ENCODE peak calls at places on chromosomes 16 and 17, in five cellular contexts. D is tibial artery, T is AG04449, V is ovary, Z is AG10803. F is an unnamed sample.

GRCh38 chr17:6027342-6028024 is 42.7 kb upstream of the WSCD1 start:
- DNase-seq in T (no peak), D (no peak), Z (no peak), V (no peak), F (no peak)

GRCh38 chr17:79619636-79620206 is 8.9 kb upstream of the RBFOX3 start:
- DNase-seq in T (no peak), V (peak; percentile 16), D (peak; percentile 7), Z (no peak), F (no peak)

GRCh38 chr17:66115246-66115645 is 76.7 kb downstream of the CEP112 start:
- DNase-seq in D (no peak), V (no peak), Z (peak; percentile 66), T (no peak), F (peak; percentile 8)

GRCh38 chr16:2751577-2752034 is 832 bp upstream of the SRRM2 start:
- DNase-seq in V (peak; percentile 65), Z (no peak), T (no peak), D (no peak), F (no peak)

GRCh38 chr16:87710887-87711286 is 54.9 kb downstream of the KLHDC4 start:
- DNase-seq in Z (no peak), D (no peak), T (no peak), V (no peak), F (no peak)

GRCh38 chr17:81119223-81120148 is 45.8 kb upstream of the PVALEF start:
- DNase-seq in D (no peak), Z (peak; percentile 84), V (peak; percentile 84), T (peak; percentile 59), F (peak; percentile 41)

GRCh38 chr16:51876934-51877333 is 670.0 kb downstream of the TOX3 start:
- DNase-seq in D (no peak), Z (peak; percentile 33), T (no peak), V (no peak), F (no peak)

GRCh38 chr16:56321571-56321970 is 103.8 kb downstream of the AMFR start:
- DNase-seq in Z (no peak), T (no peak), V (no peak), D (no peak), F (no peak)

GRCh38 chr17:17712268-17712924 is 31.1 kb downstream of the RAI1 start:
- DNase-seq in T (peak; percentile 69), D (no peak), Z (peak; percentile 88), V (no peak), F (peak; percentile 68)

GRCh38 chr16:48499822-48500440 is 110.0 kb downstream of the N4BP1 start:
- DNase-seq in D (peak; percentile 60), V (peak; percentile 61), Z (peak; percentile 92), T (peak; percentile 84), F (peak; percentile 80)

GRCh38 chr16:53282975-53283946 is 151.0 kb upstream of the RBL2 start:
- DNase-seq in V (no peak), Z (peak; percentile 59), D (no peak), T (no peak), F (peak; percentile 23)

GRCh38 chr17:39903158-39903884 is 15.1 kb downstream of the GSDMB start:
- DNase-seq in Z (peak; percentile 3), T (no peak), D (no peak), V (no peak), F (no peak)
- H3K4me3 ChIP-seq in Z (no peak overlapping the region), T (no peak overlapping the region), D (no peak overlapping the region), V (no peak overlapping the region), F (no peak overlapping the region)

GRCh38 chr17:70169707-70170597 is 620 bp downstream of the KCNJ2 start:
- DNase-seq in Z (peak; percentile 60), T (no peak), D (no peak), V (no peak), F (peak; percentile 18)

GRCh38 chr17:70166571-70166970 is 2.8 kb upstream of the KCNJ2 start:
- DNase-seq in T (no peak), V (no peak), D (no peak), Z (no peak), F (no peak)

GRCh38 chr17:70171159-70171558 is 1.8 kb downstream of the KCNJ2 start:
- DNase-seq in T (no peak), V (no peak), Z (no peak), D (no peak), F (no peak)

GRCh38 chr17:70168979-70169706 is at the start of gene KCNJ2:
- DNase-seq in D (peak; percentile 80), Z (peak; percentile 76), V (peak; percentile 88), T (no peak), F (peak; percentile 4)

GRCh38 chr17:70168044-70168978 is 1.0 kb upstream of the KCNJ2 start:
- DNase-seq in T (peak; percentile 12), V (peak; percentile 53), D (peak; percentile 56), Z (peak; percentile 70), F (peak; percentile 21)
- TF ChIP-seq CTCF in T (peak; percentile 68), V (peak; percentile 7), D (peak; percentile 47), Z (peak; percentile 86), F (peak; percentile 62)

DNA sequence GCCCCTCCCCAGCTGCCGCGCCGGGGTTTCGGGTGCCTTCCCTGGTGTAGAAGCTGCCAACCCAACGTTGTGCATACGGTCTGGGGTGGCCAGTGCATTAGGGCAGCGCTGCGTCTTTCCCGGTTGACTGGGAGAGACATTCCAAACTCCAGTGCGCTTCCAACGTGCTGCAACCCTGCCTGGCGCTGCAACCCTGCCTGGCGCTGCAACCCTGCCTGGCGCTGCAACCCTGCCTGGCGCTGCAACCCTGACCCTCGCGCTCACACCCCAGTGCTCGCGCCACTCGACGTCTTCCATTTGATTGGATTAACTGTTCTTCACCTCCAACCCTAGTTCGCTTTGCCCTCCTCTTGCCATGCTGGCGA is 488 bp upstream of the HAP1 start:
- DNase-seq in T (no peak), V (peak; percentile 39), D (no peak), Z (no peak), F (no peak)
- H3K4me3 ChIP-seq in T (peak overlapping the region; percentile 41), V (peak overlapping the region; percentile 36), D (peak overlapping the region; percentile 45), Z (peak overlapping the region; percentile 36), F (peak overlapping the region; percentile 38)

GRCh38 chr16:85936761-85937343 is 37.9 kb downstream of the IRF8 start:
- DNase-seq in V (no peak), T (no peak), Z (no peak), D (no peak), F (no peak)

GRCh38 chr16:85934210-85934609 is 35.2 kb downstream of the IRF8 start:
- DNase-seq in D (no peak), Z (no peak), T (no peak), V (no peak), F (no peak)

GRCh38 chr16:85931596-85932402 is 32.8 kb downstream of the IRF8 start:
- DNase-seq in Z (no peak), V (no peak), D (no peak), T (no peak), F (no peak)

GRCh38 chr16:85935957-85936760 is 37.2 kb downstream of the IRF8 start:
- DNase-seq in V (no peak), D (no peak), Z (no peak), T (no peak), F (no peak)

GRCh38 chr16:85935391-85935956 is 36.5 kb downstream of the IRF8 start:
- DNase-seq in V (no peak), Z (no peak), T (no peak), D (no peak), F (no peak)
- TF ChIP-seq CTCF in V (no peak), Z (no peak), T (no peak), D (no peak), F (no peak)

GRCh38 chr16:58338205-58338604 is 43.4 kb upstream of the PRSS54 start:
- DNase-seq in V (no peak), D (no peak), Z (no peak), T (no peak), F (no peak)

GRCh38 chr16:58333937-58334336 is 39.1 kb upstream of the PRSS54 start:
- DNase-seq in T (no peak), V (no peak), D (no peak), Z (no peak), F (no peak)

GRCh38 chr16:58336332-58337089 is 41.7 kb upstream of the PRSS54 start:
- DNase-seq in T (peak; percentile 7), V (peak; percentile 85), Z (peak; percentile 52), D (peak; percentile 81), F (peak; percentile 17)

GRCh38 chr16:58339452-58339938 is 44.7 kb upstream of the PRSS54 start:
- DNase-seq in D (no peak), T (no peak), Z (peak; percentile 10), V (no peak), F (no peak)

DNA sequence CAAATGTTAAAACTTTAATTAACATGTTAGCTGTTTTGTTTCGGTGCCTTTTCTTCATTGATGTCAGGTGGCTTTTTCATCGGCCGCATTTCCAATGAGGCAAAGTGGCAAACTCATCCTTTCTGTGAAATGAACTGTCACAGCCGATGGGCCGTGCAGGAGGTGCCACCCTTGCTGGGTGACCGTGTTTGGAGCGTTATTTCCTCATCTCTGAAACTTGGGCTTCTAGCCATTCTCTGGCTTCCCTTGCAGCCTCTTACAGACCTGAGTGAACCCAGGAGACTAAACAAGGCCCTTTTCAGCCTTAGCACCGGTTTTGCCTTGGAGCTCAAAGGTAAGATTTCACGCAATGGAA is 42.2 kb upstream of the PRSS54 start:
- DNase-seq in D (no peak), V (no peak), T (no peak), Z (no peak), F (no peak)
- H3K4me3 ChIP-seq in D (peak overlapping the region; percentile 23), V (peak overlapping the region; percentile 6), T (no peak overlapping the region), Z (peak overlapping the region; percentile 47), F (no peak overlapping the region)

DNA sequence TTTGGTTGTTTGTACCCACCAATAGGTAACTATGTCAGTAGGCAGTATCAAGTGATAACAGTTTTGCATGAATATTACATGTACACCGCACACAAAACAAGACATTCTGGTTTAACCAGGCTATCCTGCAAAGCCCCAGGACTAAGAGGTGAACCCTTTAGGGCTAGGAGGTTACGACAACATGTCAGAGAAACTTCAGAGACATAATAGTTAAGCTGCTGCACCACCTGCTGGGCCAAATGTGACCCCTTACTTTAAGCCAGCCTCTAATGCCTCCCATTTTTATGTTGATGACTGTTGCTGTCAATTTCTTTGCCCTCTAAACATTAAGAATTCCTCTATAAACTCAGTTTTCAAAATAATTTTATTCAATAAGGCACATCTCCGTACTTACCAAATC is 15.4 kb downstream of the SRP68 start:
- DNase-seq in D (no peak), Z (no peak), V (no peak), T (no peak), F (no peak)
- TF ChIP-seq CTCF in D (no peak), Z (no peak), V (no peak), T (no peak), F (no peak)